ENCODE peak calls at places on chromosomes 4 and X, in four cellular contexts. K is testis, O is stomach, P is tibial artery. L is an unnamed sample.

GRCh38 chr4:142191901-142192300 is 555.5 kb downstream of the IL15 start:
- DNase-seq in K (no peak), O (no peak), P (no peak), L (no peak)

GRCh38 chr4:1567808-1568581 is 116.1 kb downstream of the FAM53A start:
- DNase-seq in K (no peak), O (peak; percentile 44), P (no peak), L (peak; percentile 14)

GRCh38 chr4:174764105-174764729 is 64.8 kb downstream of the GLRA3 start:
- DNase-seq in K (no peak), O (no peak), P (no peak), L (no peak)

GRCh38 chrX:146707781-146708180 is 101.8 kb upstream of the CXorf51B start:
- DNase-seq in K (no peak), O (no peak), P (no peak), L (no peak)

GRCh38 chrX:154021131-154021611 is 1.5 kb upstream of the IRAK1 start:
- DNase-seq in K (no peak), O (no peak), P (no peak), L (no peak)

GRCh38 chr4:10806993-10807645 is 122.6 kb upstream of the CLNK start:
- DNase-seq in K (no peak), O (no peak), P (no peak), L (no peak)

GRCh38 chr4:184544711-184545409 is 70.5 kb upstream of the IRF2 start:
- DNase-seq in K (no peak), O (no peak), P (no peak), L (no peak)

GRCh38 chr4:97953171-97953570 is 190.1 kb downstream of the STPG2 start:
- DNase-seq in K (no peak), O (no peak), P (no peak), L (no peak)

GRCh38 chr4:103410401-103410800 is 212.3 kb upstream of the CENPE start:
- DNase-seq in K (no peak), O (no peak), P (no peak), L (no peak)

GRCh38 chrX:111779582-111779981 is 96.4 kb upstream of the TRPC5OS start:
- DNase-seq in K (no peak), O (no peak), P (no peak), L (no peak)

GRCh38 chr4:83810428-83810827 is 274.5 kb downstream of the GPAT3 start:
- DNase-seq in K (no peak), O (no peak), P (no peak), L (no peak)

GRCh38 chr4:96016615-96017299 is 176.9 kb downstream of the PDHA2 start:
- DNase-seq in K (no peak), O (no peak), P (no peak), L (no peak)

GRCh38 chrX:55710701-55711100 is 6.8 kb upstream of the RRAGB start:
- DNase-seq in K (no peak), O (no peak), P (no peak), L (no peak)

GRCh38 chr4:138839574-138839973 is 176.0 kb upstream of the NOCT start:
- DNase-seq in K (no peak), O (no peak), P (no peak), L (no peak)

GRCh38 chrX:103678199-103678993 is 8.1 kb downstream of the MORF4L2 start:
- DNase-seq in K (no peak), O (no peak), P (no peak), L (no peak)

GRCh38 chrX:13029831-13030771 is 14.3 kb downstream of the FAM9C start:
- DNase-seq in K (no peak), O (no peak), P (no peak), L (no peak)

GRCh38 chr4:120415902-120416301 is 349.3 kb upstream of the MAD2L1 start:
- DNase-seq in K (no peak), O (no peak), P (no peak), L (no peak)

GRCh38 chr4:144179152-144179739 is 38.7 kb upstream of the GYPA start:
- DNase-seq in K (no peak), O (no peak), P (no peak), L (no peak)

GRCh38 chrX:72366746-72367145 is 61.0 kb upstream of the CITED1 start:
- DNase-seq in K (no peak), O (no peak), P (no peak), L (no peak)